ENCODE peak calls at places on chromosomes 4 and X, in seven cellular contexts. One of them, this sample, is unnamed.

GRCh38 chr4:2337131-2337723 is 75.3 kb upstream of the MXD4 start:
- DNase-seq in GM06990: no peak
- DNase-seq in fibroblast of lung: no peak
- DNase-seq in IMR-90: no peak
- DNase-seq in activated B cell treated with CpG ODN at 0.5 μM for 24 hours: no peak
- DNase-seq in neural crest cell: no peak
- DNase-seq in fibroblast of mammary gland: no peak
- DNase-seq in this sample: peak; percentile 24

GRCh38 chr4:125958519-125958918 is 643.8 kb downstream of the FAT4 start:
- DNase-seq in GM06990: no peak
- DNase-seq in fibroblast of lung: no peak
- DNase-seq in IMR-90: no peak
- DNase-seq in activated B cell treated with CpG ODN at 0.5 μM for 24 hours: no peak
- DNase-seq in neural crest cell: no peak
- DNase-seq in fibroblast of mammary gland: no peak
- DNase-seq in this sample: no peak

GRCh38 chrX:15686818-15687685 is 22.4 kb upstream of the CLTRN start:
- DNase-seq in GM06990: no peak
- DNase-seq in fibroblast of lung: peak; percentile 41
- DNase-seq in IMR-90: peak; percentile 61
- DNase-seq in activated B cell treated with CpG ODN at 0.5 μM for 24 hours: no peak
- DNase-seq in neural crest cell: peak; percentile 55
- DNase-seq in fibroblast of mammary gland: peak; percentile 68
- DNase-seq in this sample: peak; percentile 66

GRCh38 chr4:20017439-20017838 is 234.3 kb upstream of the SLIT2 start:
- DNase-seq in GM06990: no peak
- DNase-seq in fibroblast of lung: no peak
- DNase-seq in IMR-90: no peak
- DNase-seq in activated B cell treated with CpG ODN at 0.5 μM for 24 hours: no peak
- DNase-seq in neural crest cell: no peak
- DNase-seq in fibroblast of mammary gland: peak; percentile 17
- DNase-seq in this sample: no peak

GRCh38 chr4:8917868-8918783 is 46.5 kb upstream of the HMX1 start:
- DNase-seq in GM06990: peak; percentile 34
- DNase-seq in fibroblast of lung: peak; percentile 2
- DNase-seq in IMR-90: peak; percentile 19
- DNase-seq in activated B cell treated with CpG ODN at 0.5 μM for 24 hours: peak; percentile 57
- DNase-seq in neural crest cell: peak; percentile 83
- DNase-seq in fibroblast of mammary gland: peak; percentile 31
- DNase-seq in this sample: peak; percentile 26

GRCh38 chr4:1539859-1540600 is 133.8 kb upstream of the NKX1-1 start:
- DNase-seq in GM06990: no peak
- DNase-seq in fibroblast of lung: no peak
- DNase-seq in IMR-90: no peak
- DNase-seq in activated B cell treated with CpG ODN at 0.5 μM for 24 hours: no peak
- DNase-seq in neural crest cell: no peak
- DNase-seq in fibroblast of mammary gland: no peak
- DNase-seq in this sample: no peak

GRCh38 chr4:9703391-9703790 is 78.0 kb upstream of the DRD5 start:
- DNase-seq in GM06990: peak; percentile 47
- DNase-seq in fibroblast of lung: no peak
- DNase-seq in IMR-90: no peak
- DNase-seq in activated B cell treated with CpG ODN at 0.5 μM for 24 hours: peak; percentile 37
- DNase-seq in neural crest cell: peak; percentile 69
- DNase-seq in fibroblast of mammary gland: peak; percentile 30
- DNase-seq in this sample: peak; percentile 63

GRCh38 chr4:39998659-39999345 is 21.1 kb upstream of the PDS5A start:
- DNase-seq in GM06990: no peak
- DNase-seq in fibroblast of lung: no peak
- DNase-seq in IMR-90: no peak
- DNase-seq in activated B cell treated with CpG ODN at 0.5 μM for 24 hours: no peak
- DNase-seq in neural crest cell: no peak
- DNase-seq in fibroblast of mammary gland: no peak
- DNase-seq in this sample: no peak

GRCh38 chr4:156686120-156686519 is 285.5 kb downstream of the PDGFC start:
- DNase-seq in GM06990: no peak
- DNase-seq in fibroblast of lung: peak; percentile 100
- DNase-seq in IMR-90: peak; percentile 93
- DNase-seq in activated B cell treated with CpG ODN at 0.5 μM for 24 hours: no peak
- DNase-seq in neural crest cell: no peak
- DNase-seq in fibroblast of mammary gland: peak; percentile 96
- DNase-seq in this sample: no peak

GRCh38 chr4:182083681-182084410 is 159.4 kb upstream of the TENM3 start:
- DNase-seq in GM06990: no peak
- DNase-seq in fibroblast of lung: peak; percentile 14
- DNase-seq in IMR-90: no peak
- DNase-seq in activated B cell treated with CpG ODN at 0.5 μM for 24 hours: no peak
- DNase-seq in neural crest cell: no peak
- DNase-seq in fibroblast of mammary gland: no peak
- DNase-seq in this sample: no peak

GRCh38 chr4:22410645-22411247 is 105.1 kb downstream of the ADGRA3 start:
- DNase-seq in GM06990: peak; percentile 31
- DNase-seq in fibroblast of lung: no peak
- DNase-seq in IMR-90: peak; percentile 33
- DNase-seq in activated B cell treated with CpG ODN at 0.5 μM for 24 hours: no peak
- DNase-seq in neural crest cell: no peak
- DNase-seq in fibroblast of mammary gland: peak; percentile 19
- DNase-seq in this sample: no peak

GRCh38 chrX:134688839-134689238 is 30.6 kb upstream of the PLAC1 start:
- DNase-seq in GM06990: no peak
- DNase-seq in fibroblast of lung: peak; percentile 76
- DNase-seq in IMR-90: peak; percentile 76
- DNase-seq in activated B cell treated with CpG ODN at 0.5 μM for 24 hours: no peak
- DNase-seq in neural crest cell: no peak
- DNase-seq in fibroblast of mammary gland: peak; percentile 89
- DNase-seq in this sample: no peak

GRCh38 chrX:112058766-112059165 is 23.8 kb downstream of the TRPC5 start:
- DNase-seq in GM06990: no peak
- DNase-seq in fibroblast of lung: no peak
- DNase-seq in IMR-90: no peak
- DNase-seq in activated B cell treated with CpG ODN at 0.5 μM for 24 hours: no peak
- DNase-seq in neural crest cell: no peak
- DNase-seq in fibroblast of mammary gland: no peak
- DNase-seq in this sample: no peak

GRCh38 chrX:123173833-123174232 is 10.2 kb upstream of the GRIA3 start:
- DNase-seq in GM06990: no peak
- DNase-seq in fibroblast of lung: no peak
- DNase-seq in IMR-90: no peak
- DNase-seq in activated B cell treated with CpG ODN at 0.5 μM for 24 hours: no peak
- DNase-seq in neural crest cell: no peak
- DNase-seq in fibroblast of mammary gland: peak; percentile 46
- DNase-seq in this sample: no peak

GRCh38 chrX:41090568-41091238 is 5.5 kb downstream of the USP9X start:
- DNase-seq in GM06990: no peak
- DNase-seq in fibroblast of lung: peak; percentile 32
- DNase-seq in IMR-90: peak; percentile 35
- DNase-seq in activated B cell treated with CpG ODN at 0.5 μM for 24 hours: no peak
- DNase-seq in neural crest cell: no peak
- DNase-seq in fibroblast of mammary gland: no peak
- DNase-seq in this sample: no peak

GRCh38 chr4:111274486-111274885 is 651.6 kb upstream of the PITX2 start:
- DNase-seq in GM06990: no peak
- DNase-seq in fibroblast of lung: peak; percentile 14
- DNase-seq in IMR-90: no peak
- DNase-seq in activated B cell treated with CpG ODN at 0.5 μM for 24 hours: no peak
- DNase-seq in neural crest cell: no peak
- DNase-seq in fibroblast of mammary gland: no peak
- DNase-seq in this sample: no peak

GRCh38 chrX:114717921-114718320 is 134.0 kb downstream of the HTR2C start:
- DNase-seq in GM06990: no peak
- DNase-seq in fibroblast of lung: no peak
- DNase-seq in IMR-90: no peak
- DNase-seq in activated B cell treated with CpG ODN at 0.5 μM for 24 hours: no peak
- DNase-seq in neural crest cell: peak; percentile 34
- DNase-seq in fibroblast of mammary gland: no peak
- DNase-seq in this sample: no peak
- TF ChIP-seq CTCF in GM06990: peak; percentile 28
- TF ChIP-seq CTCF in fibroblast of lung: no peak
- TF ChIP-seq CTCF in IMR-90: no peak
- TF ChIP-seq CTCF in activated B cell treated with CpG ODN at 0.5 μM for 24 hours: no peak
- TF ChIP-seq CTCF in neural crest cell: peak; percentile 73
- TF ChIP-seq CTCF in fibroblast of mammary gland: peak; percentile 5
- TF ChIP-seq CTCF in this sample: no peak

DNA sequence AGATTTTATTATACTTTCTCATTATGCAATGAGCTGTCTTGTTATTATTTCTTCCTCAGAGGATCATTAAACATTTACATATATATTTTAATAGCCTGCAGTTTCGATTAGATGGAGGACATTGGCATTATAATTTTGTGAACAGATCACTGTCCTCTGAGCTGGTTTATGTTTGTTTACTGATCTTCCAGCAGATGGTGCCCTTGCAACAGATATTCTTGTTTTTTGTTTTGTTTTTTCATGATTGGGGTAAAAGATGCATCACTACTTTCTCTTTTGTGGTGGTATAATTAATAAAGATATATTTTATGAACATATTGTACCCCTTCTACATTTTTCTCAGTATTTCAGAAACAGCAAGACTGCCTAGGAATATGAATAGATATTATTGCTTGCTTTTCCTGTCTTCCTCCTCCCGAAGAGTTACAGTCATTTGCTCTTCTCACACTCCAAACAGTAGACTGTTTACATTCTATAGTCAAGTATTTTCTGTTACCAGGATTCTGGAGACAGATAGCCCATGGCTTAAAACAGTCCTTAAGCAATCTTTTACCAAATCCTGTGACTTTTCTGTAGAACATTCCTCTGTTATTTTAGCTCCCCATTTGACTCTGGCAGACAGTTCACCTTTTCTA is 905.2 kb downstream of the TRAM1L1 start:
- DNase-seq in GM06990: no peak
- DNase-seq in fibroblast of lung: no peak
- DNase-seq in IMR-90: no peak
- DNase-seq in activated B cell treated with CpG ODN at 0.5 μM for 24 hours: no peak
- DNase-seq in neural crest cell: no peak
- DNase-seq in fibroblast of mammary gland: peak; percentile 0
- DNase-seq in this sample: no peak
- TF ChIP-seq CTCF in GM06990: peak; percentile 48
- TF ChIP-seq CTCF in fibroblast of lung: peak; percentile 13
- TF ChIP-seq CTCF in IMR-90: no peak
- TF ChIP-seq CTCF in activated B cell treated with CpG ODN at 0.5 μM for 24 hours: no peak
- TF ChIP-seq CTCF in neural crest cell: peak; percentile 75
- TF ChIP-seq CTCF in fibroblast of mammary gland: peak; percentile 28
- TF ChIP-seq CTCF in this sample: peak; percentile 10

GRCh38 chrX:55713635-55714034 is 3.9 kb upstream of the RRAGB start:
- DNase-seq in GM06990: no peak
- DNase-seq in fibroblast of lung: no peak
- DNase-seq in IMR-90: no peak
- DNase-seq in activated B cell treated with CpG ODN at 0.5 μM for 24 hours: no peak
- DNase-seq in neural crest cell: no peak
- DNase-seq in fibroblast of mammary gland: no peak
- DNase-seq in this sample: no peak

GRCh38 chrX:55714111-55714510 is 3.4 kb upstream of the RRAGB start:
- DNase-seq in GM06990: no peak
- DNase-seq in fibroblast of lung: no peak
- DNase-seq in IMR-90: no peak
- DNase-seq in activated B cell treated with CpG ODN at 0.5 μM for 24 hours: no peak
- DNase-seq in neural crest cell: no peak
- DNase-seq in fibroblast of mammary gland: no peak
- DNase-seq in this sample: no peak

GRCh38 chrX:55717521-55718497 is at the start of gene RRAGB:
- DNase-seq in GM06990: peak; percentile 93
- DNase-seq in fibroblast of lung: peak; percentile 91
- DNase-seq in IMR-90: peak; percentile 91
- DNase-seq in activated B cell treated with CpG ODN at 0.5 μM for 24 hours: peak; percentile 74
- DNase-seq in neural crest cell: peak; percentile 67
- DNase-seq in fibroblast of mammary gland: peak; percentile 92
- DNase-seq in this sample: peak; percentile 94

GRCh38 chrX:55716937-55717336 is 612 bp upstream of the RRAGB start:
- DNase-seq in GM06990: no peak
- DNase-seq in fibroblast of lung: no peak
- DNase-seq in IMR-90: no peak
- DNase-seq in activated B cell treated with CpG ODN at 0.5 μM for 24 hours: no peak
- DNase-seq in neural crest cell: no peak
- DNase-seq in fibroblast of mammary gland: no peak
- DNase-seq in this sample: no peak

DNA sequence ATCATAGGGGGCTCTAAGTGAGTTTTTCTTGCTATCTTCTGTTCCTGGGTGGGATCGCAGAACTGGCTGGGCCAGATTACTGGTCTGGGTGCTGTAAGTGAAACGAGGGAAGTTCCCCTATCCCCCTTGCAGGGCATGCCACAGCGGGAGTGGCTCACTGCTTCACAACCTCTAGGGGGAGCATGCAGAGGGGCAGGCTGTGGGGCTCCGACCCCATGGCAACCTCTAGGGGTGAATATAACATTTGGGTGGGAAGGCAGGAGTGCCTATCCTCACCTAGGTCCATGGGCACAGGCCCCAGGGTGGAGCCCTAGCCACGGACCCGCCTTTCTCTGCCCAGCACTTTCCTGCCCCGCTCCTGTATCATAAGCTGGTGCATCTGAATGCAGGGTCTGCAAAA is 1.7 kb upstream of the RRAGB start:
- DNase-seq in GM06990: peak; percentile 6
- DNase-seq in fibroblast of lung: no peak
- DNase-seq in IMR-90: no peak
- DNase-seq in activated B cell treated with CpG ODN at 0.5 μM for 24 hours: no peak
- DNase-seq in neural crest cell: no peak
- DNase-seq in fibroblast of mammary gland: no peak
- DNase-seq in this sample: no peak
- TF ChIP-seq CTCF in GM06990: peak; percentile 24
- TF ChIP-seq CTCF in fibroblast of lung: no peak
- TF ChIP-seq CTCF in IMR-90: no peak
- TF ChIP-seq CTCF in activated B cell treated with CpG ODN at 0.5 μM for 24 hours: no peak
- TF ChIP-seq CTCF in neural crest cell: no peak
- TF ChIP-seq CTCF in fibroblast of mammary gland: no peak
- TF ChIP-seq CTCF in this sample: no peak

GRCh38 chr4:164772076-164772475 is 18.1 kb downstream of the SMIM31 start:
- DNase-seq in GM06990: no peak
- DNase-seq in fibroblast of lung: no peak
- DNase-seq in IMR-90: no peak
- DNase-seq in activated B cell treated with CpG ODN at 0.5 μM for 24 hours: no peak
- DNase-seq in neural crest cell: no peak
- DNase-seq in fibroblast of mammary gland: no peak
- DNase-seq in this sample: no peak

GRCh38 chr4:164765096-164765495 is 11.2 kb downstream of the SMIM31 start:
- DNase-seq in GM06990: no peak
- DNase-seq in fibroblast of lung: no peak
- DNase-seq in IMR-90: no peak
- DNase-seq in activated B cell treated with CpG ODN at 0.5 μM for 24 hours: no peak
- DNase-seq in neural crest cell: no peak
- DNase-seq in fibroblast of mammary gland: no peak
- DNase-seq in this sample: no peak

GRCh38 chr4:164770051-164770724 is 16.3 kb downstream of the SMIM31 start:
- DNase-seq in GM06990: no peak
- DNase-seq in fibroblast of lung: no peak
- DNase-seq in IMR-90: no peak
- DNase-seq in activated B cell treated with CpG ODN at 0.5 μM for 24 hours: no peak
- DNase-seq in neural crest cell: no peak
- DNase-seq in fibroblast of mammary gland: no peak
- DNase-seq in this sample: no peak

GRCh38 chr4:164771088-164771487 is 17.2 kb downstream of the SMIM31 start:
- DNase-seq in GM06990: no peak
- DNase-seq in fibroblast of lung: no peak
- DNase-seq in IMR-90: no peak
- DNase-seq in activated B cell treated with CpG ODN at 0.5 μM for 24 hours: no peak
- DNase-seq in neural crest cell: no peak
- DNase-seq in fibroblast of mammary gland: no peak
- DNase-seq in this sample: no peak

DNA sequence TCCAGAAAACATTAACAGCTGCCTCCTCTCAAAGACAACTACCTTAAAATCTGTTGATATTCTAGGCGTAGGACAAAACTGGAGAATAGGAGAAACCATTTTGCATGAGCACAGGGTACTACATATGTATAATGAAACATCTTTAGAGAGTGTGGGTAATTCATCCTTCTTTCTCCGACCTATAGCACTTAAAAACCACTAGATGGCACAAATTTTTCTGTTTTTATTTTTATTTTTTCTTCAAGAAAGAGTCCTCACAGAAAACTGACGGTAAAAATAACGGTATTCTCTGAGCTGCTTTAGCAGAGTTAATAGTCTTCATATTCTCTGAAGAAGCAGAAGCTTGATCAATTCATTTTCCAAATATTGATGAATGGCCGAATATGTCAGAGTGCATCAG is 14.6 kb downstream of the SMIM31 start:
- DNase-seq in GM06990: no peak
- DNase-seq in fibroblast of lung: no peak
- DNase-seq in IMR-90: peak; percentile 3
- DNase-seq in activated B cell treated with CpG ODN at 0.5 μM for 24 hours: no peak
- DNase-seq in neural crest cell: no peak
- DNase-seq in fibroblast of mammary gland: peak; percentile 16
- DNase-seq in this sample: no peak
- TF ChIP-seq CTCF in GM06990: peak; percentile 43
- TF ChIP-seq CTCF in fibroblast of lung: peak; percentile 55
- TF ChIP-seq CTCF in IMR-90: peak; percentile 36
- TF ChIP-seq CTCF in activated B cell treated with CpG ODN at 0.5 μM for 24 hours: no peak
- TF ChIP-seq CTCF in neural crest cell: peak; percentile 68
- TF ChIP-seq CTCF in fibroblast of mammary gland: peak; percentile 44
- TF ChIP-seq CTCF in this sample: no peak

This sample was measured in pancreas.